ENCODE peak calls at places on chromosomes 6 and 20, in eight cellular contexts. One of them, this sample, is unnamed.

GRCh38 chr6:41723936-41724637 is 11.3 kb downstream of the TFEB start:
- DNase-seq in heart right ventricle: no peak
- DNase-seq in cardiac fibroblast: no peak
- DNase-seq in choroid plexus epithelial cell: no peak
- DNase-seq in fibroblast of the aortic adventitia: no peak
- DNase-seq in GM12865: peak; percentile 60
- DNase-seq in neural progenitor cell: no peak
- DNase-seq in GM23338: no peak
- DNase-seq in this sample: no peak

GRCh38 chr6:37205189-37205996 is 35.4 kb downstream of the PIM1 start:
- DNase-seq in heart right ventricle: no peak
- DNase-seq in cardiac fibroblast: no peak
- DNase-seq in choroid plexus epithelial cell: no peak
- DNase-seq in fibroblast of the aortic adventitia: no peak
- DNase-seq in GM12865: no peak
- DNase-seq in neural progenitor cell: no peak
- DNase-seq in GM23338: no peak
- DNase-seq in this sample: peak; percentile 27

GRCh38 chr6:68238097-68238597 is 396.9 kb upstream of the ADGRB3 start:
- DNase-seq in heart right ventricle: no peak
- DNase-seq in cardiac fibroblast: peak; percentile 55
- DNase-seq in choroid plexus epithelial cell: peak; percentile 69
- DNase-seq in fibroblast of the aortic adventitia: peak; percentile 41
- DNase-seq in GM12865: no peak
- DNase-seq in neural progenitor cell: no peak
- DNase-seq in GM23338: no peak
- DNase-seq in this sample: peak; percentile 2

GRCh38 chr20:61450549-61450948 is 198.5 kb downstream of the CDH4 start:
- DNase-seq in heart right ventricle: no peak
- DNase-seq in cardiac fibroblast: no peak
- DNase-seq in choroid plexus epithelial cell: no peak
- DNase-seq in fibroblast of the aortic adventitia: no peak
- DNase-seq in GM12865: no peak
- DNase-seq in neural progenitor cell: no peak
- DNase-seq in GM23338: no peak
- DNase-seq in this sample: no peak

GRCh38 chr20:51076841-51077543 is 54.1 kb upstream of the KCNG1 start:
- DNase-seq in heart right ventricle: no peak
- DNase-seq in cardiac fibroblast: no peak
- DNase-seq in choroid plexus epithelial cell: no peak
- DNase-seq in fibroblast of the aortic adventitia: no peak
- DNase-seq in GM12865: no peak
- DNase-seq in neural progenitor cell: no peak
- DNase-seq in GM23338: no peak
- DNase-seq in this sample: no peak

GRCh38 chr6:164262348-164262747 is 847.8 kb downstream of the QKI start:
- DNase-seq in heart right ventricle: no peak
- DNase-seq in cardiac fibroblast: no peak
- DNase-seq in choroid plexus epithelial cell: no peak
- DNase-seq in fibroblast of the aortic adventitia: no peak
- DNase-seq in GM12865: no peak
- DNase-seq in neural progenitor cell: no peak
- DNase-seq in GM23338: no peak
- DNase-seq in this sample: no peak

GRCh38 chr6:168355716-168356522 is 36.3 kb upstream of the DACT2 start:
- DNase-seq in heart right ventricle: peak; percentile 57
- DNase-seq in cardiac fibroblast: peak; percentile 14
- DNase-seq in choroid plexus epithelial cell: peak; percentile 59
- DNase-seq in fibroblast of the aortic adventitia: peak; percentile 50
- DNase-seq in GM12865: no peak
- DNase-seq in neural progenitor cell: peak; percentile 72
- DNase-seq in GM23338: peak; percentile 73
- DNase-seq in this sample: no peak

GRCh38 chr6:133809406-133809805 is 79.5 kb upstream of the TCF21 start:
- DNase-seq in heart right ventricle: no peak
- DNase-seq in cardiac fibroblast: peak; percentile 88
- DNase-seq in choroid plexus epithelial cell: peak; percentile 28
- DNase-seq in fibroblast of the aortic adventitia: peak; percentile 72
- DNase-seq in GM12865: no peak
- DNase-seq in neural progenitor cell: no peak
- DNase-seq in GM23338: no peak
- DNase-seq in this sample: no peak

GRCh38 chr20:8766868-8767390 is 302.0 kb upstream of the PLCB4 start:
- DNase-seq in heart right ventricle: no peak
- DNase-seq in cardiac fibroblast: no peak
- DNase-seq in choroid plexus epithelial cell: no peak
- DNase-seq in fibroblast of the aortic adventitia: no peak
- DNase-seq in GM12865: no peak
- DNase-seq in neural progenitor cell: no peak
- DNase-seq in GM23338: no peak
- DNase-seq in this sample: no peak

GRCh38 chr20:15242773-15243172 is 905.4 kb upstream of the FLRT3 start:
- DNase-seq in heart right ventricle: no peak
- DNase-seq in cardiac fibroblast: no peak
- DNase-seq in choroid plexus epithelial cell: no peak
- DNase-seq in fibroblast of the aortic adventitia: no peak
- DNase-seq in GM12865: no peak
- DNase-seq in neural progenitor cell: no peak
- DNase-seq in GM23338: no peak
- DNase-seq in this sample: no peak

GRCh38 chr6:110653381-110653780 is 161.9 kb downstream of the CDK19 start:
- DNase-seq in heart right ventricle: no peak
- DNase-seq in cardiac fibroblast: no peak
- DNase-seq in choroid plexus epithelial cell: no peak
- DNase-seq in fibroblast of the aortic adventitia: no peak
- DNase-seq in GM12865: no peak
- DNase-seq in neural progenitor cell: no peak
- DNase-seq in GM23338: no peak
- DNase-seq in this sample: no peak

GRCh38 chr20:57464642-57465211 is 60.2 kb downstream of the CTCFL start:
- DNase-seq in heart right ventricle: no peak
- DNase-seq in cardiac fibroblast: peak; percentile 36
- DNase-seq in choroid plexus epithelial cell: peak; percentile 55
- DNase-seq in fibroblast of the aortic adventitia: peak; percentile 16
- DNase-seq in GM12865: peak; percentile 33
- DNase-seq in neural progenitor cell: no peak
- DNase-seq in GM23338: peak; percentile 52
- DNase-seq in this sample: no peak

DNA sequence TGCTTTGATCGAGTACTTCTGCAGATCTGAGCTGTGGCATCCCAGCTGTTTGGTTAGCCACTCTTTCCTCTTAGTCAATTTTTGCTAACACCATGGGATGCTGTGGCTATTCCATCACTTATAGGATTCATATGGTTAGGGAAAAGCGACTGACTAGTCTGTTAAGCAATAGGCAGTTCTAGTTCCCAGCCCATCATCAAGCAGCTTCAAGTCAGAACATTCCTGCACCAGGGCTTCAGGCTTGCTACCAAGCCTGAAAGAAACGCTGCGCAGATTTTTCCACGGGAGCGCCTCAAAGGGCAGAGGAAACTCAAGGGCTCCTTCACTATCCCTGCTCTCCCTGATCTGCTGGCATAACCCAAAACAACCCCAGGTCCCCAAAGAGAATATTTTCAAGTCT is 159.8 kb upstream of the SUPT3H start:
- DNase-seq in heart right ventricle: no peak
- DNase-seq in cardiac fibroblast: no peak
- DNase-seq in choroid plexus epithelial cell: no peak
- DNase-seq in fibroblast of the aortic adventitia: no peak
- DNase-seq in GM12865: no peak
- DNase-seq in neural progenitor cell: no peak
- DNase-seq in GM23338: no peak
- DNase-seq in this sample: no peak
- TF ChIP-seq CTCF in heart right ventricle: no peak
- TF ChIP-seq CTCF in cardiac fibroblast: no peak
- TF ChIP-seq CTCF in choroid plexus epithelial cell: no peak
- TF ChIP-seq CTCF in fibroblast of the aortic adventitia: no peak
- TF ChIP-seq CTCF in GM12865: no peak
- TF ChIP-seq CTCF in neural progenitor cell: no peak
- TF ChIP-seq CTCF in GM23338: no peak
- TF ChIP-seq CTCF in this sample: no peak

DNA sequence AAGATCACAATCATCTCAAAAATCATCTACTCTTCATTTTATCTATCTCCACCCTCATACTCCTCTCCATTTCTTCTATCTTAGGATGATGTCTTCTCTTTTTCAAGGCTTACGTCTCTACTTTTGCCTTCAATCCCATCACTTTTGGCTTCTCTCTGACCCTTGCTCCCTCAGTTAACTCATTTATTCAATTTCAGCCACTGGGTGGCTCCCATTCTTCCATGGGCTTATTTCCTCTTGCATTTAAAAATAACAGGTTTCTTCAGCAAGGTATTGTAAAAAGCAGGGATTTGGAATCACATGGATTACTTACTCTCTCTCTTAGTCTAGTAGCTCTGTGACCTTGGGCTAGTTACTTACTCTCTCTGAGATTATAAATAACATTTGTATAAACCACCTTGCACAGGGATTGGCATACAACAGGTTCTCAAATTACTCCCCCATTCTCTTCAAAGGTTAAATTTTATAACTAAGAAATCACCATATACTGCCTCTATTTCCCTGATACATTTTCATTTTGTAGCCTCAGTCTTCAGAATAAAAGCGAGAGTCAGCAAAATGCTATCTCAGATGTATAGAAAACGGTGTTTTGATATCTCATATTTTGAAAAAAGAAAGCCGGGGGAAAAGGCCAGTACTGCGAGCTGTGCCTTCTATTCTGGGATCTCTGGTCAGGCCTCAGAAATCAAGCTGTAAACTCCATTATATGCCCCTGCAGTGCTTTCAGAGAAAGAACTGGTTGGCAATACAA is 5.5 kb downstream of the ZSCAN12 start:
- DNase-seq in heart right ventricle: no peak
- DNase-seq in cardiac fibroblast: peak; percentile 41
- DNase-seq in choroid plexus epithelial cell: peak; percentile 45
- DNase-seq in fibroblast of the aortic adventitia: peak; percentile 26
- DNase-seq in GM12865: no peak
- DNase-seq in neural progenitor cell: peak; percentile 14
- DNase-seq in GM23338: peak; percentile 34
- DNase-seq in this sample: no peak
- TF ChIP-seq CTCF in heart right ventricle: peak; percentile 28
- TF ChIP-seq CTCF in cardiac fibroblast: peak; percentile 37
- TF ChIP-seq CTCF in choroid plexus epithelial cell: peak; percentile 51
- TF ChIP-seq CTCF in fibroblast of the aortic adventitia: peak; percentile 40
- TF ChIP-seq CTCF in GM12865: no peak
- TF ChIP-seq CTCF in neural progenitor cell: peak; percentile 46
- TF ChIP-seq CTCF in GM23338: peak; percentile 42
- TF ChIP-seq CTCF in this sample: peak; percentile 1

GRCh38 chr6:106916891-106917290 is 57.6 kb downstream of the CD24 start:
- DNase-seq in heart right ventricle: no peak
- DNase-seq in cardiac fibroblast: no peak
- DNase-seq in choroid plexus epithelial cell: no peak
- DNase-seq in fibroblast of the aortic adventitia: no peak
- DNase-seq in GM12865: no peak
- DNase-seq in neural progenitor cell: no peak
- DNase-seq in GM23338: no peak
- DNase-seq in this sample: no peak
- TF ChIP-seq CTCF in heart right ventricle: no peak
- TF ChIP-seq CTCF in cardiac fibroblast: no peak
- TF ChIP-seq CTCF in choroid plexus epithelial cell: no peak
- TF ChIP-seq CTCF in fibroblast of the aortic adventitia: no peak
- TF ChIP-seq CTCF in GM12865: no peak
- TF ChIP-seq CTCF in neural progenitor cell: no peak
- TF ChIP-seq CTCF in GM23338: no peak
- TF ChIP-seq CTCF in this sample: no peak

GRCh38 chr6:149201068-149201655 is 116.3 kb upstream of the TAB2 start:
- DNase-seq in heart right ventricle: no peak
- DNase-seq in cardiac fibroblast: no peak
- DNase-seq in choroid plexus epithelial cell: no peak
- DNase-seq in fibroblast of the aortic adventitia: no peak
- DNase-seq in GM12865: no peak
- DNase-seq in neural progenitor cell: no peak
- DNase-seq in GM23338: no peak
- DNase-seq in this sample: no peak
- TF ChIP-seq CTCF in heart right ventricle: no peak
- TF ChIP-seq CTCF in cardiac fibroblast: no peak
- TF ChIP-seq CTCF in choroid plexus epithelial cell: no peak
- TF ChIP-seq CTCF in fibroblast of the aortic adventitia: no peak
- TF ChIP-seq CTCF in GM12865: no peak
- TF ChIP-seq CTCF in neural progenitor cell: no peak
- TF ChIP-seq CTCF in GM23338: no peak
- TF ChIP-seq CTCF in this sample: no peak

GRCh38 chr6:90038951-90039653 is 144.8 kb downstream of the GJA10 start:
- DNase-seq in heart right ventricle: no peak
- DNase-seq in cardiac fibroblast: no peak
- DNase-seq in choroid plexus epithelial cell: no peak
- DNase-seq in fibroblast of the aortic adventitia: no peak
- DNase-seq in GM12865: no peak
- DNase-seq in neural progenitor cell: no peak
- DNase-seq in GM23338: no peak
- DNase-seq in this sample: no peak

GRCh38 chr6:90028080-90028778 is 134.0 kb downstream of the GJA10 start:
- DNase-seq in heart right ventricle: no peak
- DNase-seq in cardiac fibroblast: no peak
- DNase-seq in choroid plexus epithelial cell: no peak
- DNase-seq in fibroblast of the aortic adventitia: no peak
- DNase-seq in GM12865: no peak
- DNase-seq in neural progenitor cell: no peak
- DNase-seq in GM23338: no peak
- DNase-seq in this sample: no peak

GRCh38 chr6:90035047-90035678 is 140.9 kb downstream of the GJA10 start:
- DNase-seq in heart right ventricle: no peak
- DNase-seq in cardiac fibroblast: no peak
- DNase-seq in choroid plexus epithelial cell: no peak
- DNase-seq in fibroblast of the aortic adventitia: no peak
- DNase-seq in GM12865: no peak
- DNase-seq in neural progenitor cell: no peak
- DNase-seq in GM23338: no peak
- DNase-seq in this sample: no peak

GRCh38 chr6:90028995-90029635 is 134.8 kb downstream of the GJA10 start:
- DNase-seq in heart right ventricle: no peak
- DNase-seq in cardiac fibroblast: no peak
- DNase-seq in choroid plexus epithelial cell: no peak
- DNase-seq in fibroblast of the aortic adventitia: no peak
- DNase-seq in GM12865: no peak
- DNase-seq in neural progenitor cell: no peak
- DNase-seq in GM23338: peak; percentile 21
- DNase-seq in this sample: no peak

GRCh38 chr6:90033872-90034271 is 139.6 kb downstream of the GJA10 start:
- DNase-seq in heart right ventricle: no peak
- DNase-seq in cardiac fibroblast: no peak
- DNase-seq in choroid plexus epithelial cell: no peak
- DNase-seq in fibroblast of the aortic adventitia: no peak
- DNase-seq in GM12865: no peak
- DNase-seq in neural progenitor cell: no peak
- DNase-seq in GM23338: no peak
- DNase-seq in this sample: no peak
- TF ChIP-seq CTCF in heart right ventricle: no peak
- TF ChIP-seq CTCF in cardiac fibroblast: no peak
- TF ChIP-seq CTCF in choroid plexus epithelial cell: no peak
- TF ChIP-seq CTCF in fibroblast of the aortic adventitia: no peak
- TF ChIP-seq CTCF in GM12865: no peak
- TF ChIP-seq CTCF in neural progenitor cell: no peak
- TF ChIP-seq CTCF in GM23338: no peak
- TF ChIP-seq CTCF in this sample: no peak

This sample was measured in GM10248.